ENCODE peak calls at places on chromosomes 3 and 15, in seven cellular contexts. X is fibroblast of lung, Y is hepatocyte, W is PC-9, L is uterus, I is Peyer's patch, M is small intestine. V is an unnamed sample. For H3K36me3, the result is how much of the 10 kb centered on the place peaks cover.

GRCh38 chr3:102069211-102069662 is 219.9 kb downstream of the NFKBIZ start:
- DNase-seq in M (no peak), W (no peak), X (peak), Y (peak), I (no peak), L (peak), V (peak)

GRCh38 chr15:57237282-57237642 is 139.0 kb upstream of the CGNL1 start:
- DNase-seq in L (no peak), Y (no peak), I (no peak), M (no peak), X (no peak), W (no peak), V (no peak)

GRCh38 chr3:173945081-173945652 is 547.6 kb downstream of the NLGN1 start:
- DNase-seq in I (no peak), W (no peak), X (no peak), Y (no peak), M (no peak), L (no peak), V (no peak)

GRCh38 chr3:4977001-4977888 is 2.0 kb upstream of the BHLHE40 start:
- DNase-seq in I (peak), L (peak), M (peak), X (peak), W (peak), Y (peak), V (peak)

GRCh38 chr3:69385723-69386483 is at the start of gene FRMD4B:
- DNase-seq in Y (peak), M (peak), X (peak), W (no peak), L (peak), I (peak), V (peak)

GRCh38 chr3:16548721-16549120 is 35.2 kb upstream of the RFTN1 start:
- DNase-seq in M (no peak), I (no peak), W (no peak), Y (no peak), L (no peak), X (peak), V (peak)

GRCh38 chr15:95150466-95150865 is 919.1 kb downstream of the MCTP2 start:
- DNase-seq in M (no peak), W (no peak), Y (no peak), L (no peak), X (no peak), I (no peak), V (no peak)

GRCh38 chr3:184228376-184229137 is 828 bp upstream of the VWA5B2 start:
- DNase-seq in Y (no peak), L (no peak), W (no peak), X (no peak), M (no peak), I (no peak), V (no peak)

GRCh38 chr3:117628896-117629295 is 919.3 kb downstream of the TUSC7 start:
- DNase-seq in Y (peak), M (peak), L (peak), X (peak), W (no peak), I (no peak), V (peak)

GRCh38 chr3:27507111-27507510 is 22.9 kb upstream of the SLC4A7 start:
- DNase-seq in I (no peak), Y (no peak), W (no peak), X (no peak), M (no peak), L (no peak), V (peak)

GRCh38 chr15:91104111-91104510 is 4.1 kb downstream of the SV2B start:
- DNase-seq in W (no peak), I (no peak), X (no peak), L (no peak), M (no peak), Y (no peak), V (no peak)

GRCh38 chr3:151210676-151211381 is 7.8 kb upstream of the GPR171 start:
- DNase-seq in M (peak), L (no peak), Y (peak), X (no peak), I (no peak), W (no peak), V (no peak)

GRCh38 chr15:101660005-101660404 is 7.8 kb upstream of the TM2D3 start:
- DNase-seq in L (no peak), Y (no peak), X (no peak), I (no peak), M (no peak), W (no peak), V (no peak)

GRCh38 chr3:189572249-189572648 is 58.9 kb upstream of the TP63 start:
- DNase-seq in Y (peak), M (peak), I (no peak), W (peak), L (no peak), X (peak), V (no peak)

GRCh38 chr15:98528056-98528725 is 120.1 kb upstream of the IGF1R start:
- DNase-seq in M (no peak), I (no peak), Y (no peak), W (no peak), X (no peak), L (no peak), V (no peak)

GRCh38 chr3:63232764-63233396 is 45.2 kb upstream of the SYNPR start:
- DNase-seq in Y (peak), I (no peak), L (no peak), M (no peak), W (no peak), X (peak), V (no peak)

GRCh38 chr15:34109775-34110663 is 8.1 kb downstream of the PGBD4 start:
- DNase-seq in Y (peak), I (no peak), X (peak), M (no peak), W (no peak), L (no peak), V (no peak)

GRCh38 chr3:38617137-38617536 is 32.4 kb downstream of the SCN5A start:
- DNase-seq in X (no peak), W (no peak), M (no peak), L (no peak), I (no peak), Y (no peak), V (no peak)

GRCh38 chr3:148739720-148740119 is 42.0 kb downstream of the AGTR1 start:
- DNase-seq in I (no peak), X (no peak), W (no peak), Y (no peak), L (no peak), M (no peak), V (no peak)

GRCh38 chr15:78382114-78382886 is 42.1 kb downstream of the CRABP1 start:
- DNase-seq in I (no peak), W (no peak), L (no peak), X (no peak), Y (no peak), M (no peak), V (no peak)

GRCh38 chr3:120357807-120358206 is 8.7 kb upstream of the LRRC58 start:
- DNase-seq in X (no peak), W (no peak), L (no peak), Y (no peak), I (no peak), M (no peak), V (no peak)

GRCh38 chr3:43013743-43014155 is 34.6 kb downstream of the GASK1A start:
- DNase-seq in M (no peak), L (no peak), I (no peak), X (no peak), Y (no peak), W (no peak), V (no peak)

GRCh38 chr3:11665331-11665730 is 21.6 kb upstream of the VGLL4 start:
- DNase-seq in L (no peak), I (no peak), W (no peak), X (no peak), Y (no peak), M (no peak), V (no peak)

GRCh38 chr3:58608648-58609047 is 31.5 kb upstream of the FAM107A start:
- DNase-seq in M (no peak), Y (no peak), W (peak), L (no peak), I (no peak), X (peak), V (no peak)

GRCh38 chr3:9175421-9175820 is 74.0 kb downstream of the SRGAP3 start:
- DNase-seq in M (no peak), Y (no peak), I (no peak), W (peak), X (peak), L (no peak), V (peak)

GRCh38 chr15:99438691-99439523 is 126.9 kb upstream of the MEF2A start:
- DNase-seq in Y (no peak), I (no peak), M (no peak), X (peak), L (no peak), W (no peak), V (peak)

GRCh38 chr3:133828576-133829309 is 23.1 kb downstream of the SRPRB start:
- DNase-seq in W (no peak), L (no peak), Y (no peak), M (no peak), X (no peak), I (no peak), V (peak)

GRCh38 chr3:125011941-125012340 is 43.9 kb downstream of the HEG1 start:
- DNase-seq in I (no peak), Y (no peak), M (no peak), W (no peak), X (peak), L (no peak), V (peak)

GRCh38 chr3:56986347-56986746 is 74.1 kb upstream of the SPATA12 start:
- DNase-seq in L (no peak), X (no peak), M (no peak), Y (no peak), W (no peak), I (no peak), V (no peak)

GRCh38 chr3:56988458-56988857 is 72.0 kb upstream of the SPATA12 start:
- DNase-seq in W (no peak), X (no peak), I (no peak), L (no peak), M (peak), Y (no peak), V (no peak)

GRCh38 chr3:56988874-56989433 is 71.5 kb upstream of the SPATA12 start:
- DNase-seq in W (no peak), I (peak), Y (peak), L (peak), X (peak), M (peak), V (peak)

GRCh38 chr3:56985460-56986327 is 74.8 kb upstream of the SPATA12 start:
- DNase-seq in X (peak), Y (no peak), W (no peak), I (no peak), M (no peak), L (no peak), V (no peak)

DNA sequence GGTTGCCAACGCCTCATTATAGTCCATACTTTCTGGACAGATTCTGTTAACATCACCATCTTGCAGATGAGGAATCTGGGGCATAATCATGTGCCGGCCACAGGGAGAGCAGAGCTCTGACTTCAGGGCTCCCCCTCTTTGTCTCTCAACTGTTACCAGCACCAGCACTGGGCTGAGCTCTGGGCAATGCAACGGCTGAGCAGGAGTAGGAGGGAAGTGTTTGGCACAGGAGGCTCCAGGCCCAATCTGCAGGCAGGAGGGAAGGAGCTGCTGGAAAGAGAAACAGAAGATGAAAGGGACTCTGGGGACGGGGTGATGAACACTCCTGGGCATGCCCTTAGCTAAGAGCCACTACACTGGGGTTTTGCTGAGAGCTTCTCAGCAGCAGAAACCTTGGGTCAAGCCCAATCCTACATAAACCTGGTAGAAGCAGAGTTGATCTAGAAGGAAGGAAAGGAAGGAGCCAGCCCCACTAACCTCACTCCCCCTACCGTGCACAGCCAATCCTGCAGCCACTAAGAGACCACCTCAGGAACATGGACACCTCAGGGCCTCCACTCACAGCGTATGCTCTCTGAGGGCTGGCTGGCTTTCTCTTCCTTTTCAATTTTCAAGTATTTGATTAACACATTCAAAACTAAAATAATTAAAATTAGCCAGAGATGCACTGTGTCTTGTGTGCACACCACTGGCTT is 73.1 kb upstream of the SPATA12 start:
- DNase-seq in X (no peak), M (no peak), L (no peak), W (no peak), Y (peak), I (no peak), V (no peak)
- H3K36me3 ChIP-seq in X (under half), M (under half), L (under half), W (under half), Y (under half), I (under half), V (under half)

GRCh38 chr3:186946756-186947375 is 16.5 kb downstream of the ST6GAL1 start:
- DNase-seq in I (no peak), W (no peak), L (no peak), X (no peak), M (no peak), Y (no peak), V (no peak)
- H3K36me3 ChIP-seq in I (under half), W (under half), L (under half), X (under half), M (under half), Y (under half), V (under half)

DNA sequence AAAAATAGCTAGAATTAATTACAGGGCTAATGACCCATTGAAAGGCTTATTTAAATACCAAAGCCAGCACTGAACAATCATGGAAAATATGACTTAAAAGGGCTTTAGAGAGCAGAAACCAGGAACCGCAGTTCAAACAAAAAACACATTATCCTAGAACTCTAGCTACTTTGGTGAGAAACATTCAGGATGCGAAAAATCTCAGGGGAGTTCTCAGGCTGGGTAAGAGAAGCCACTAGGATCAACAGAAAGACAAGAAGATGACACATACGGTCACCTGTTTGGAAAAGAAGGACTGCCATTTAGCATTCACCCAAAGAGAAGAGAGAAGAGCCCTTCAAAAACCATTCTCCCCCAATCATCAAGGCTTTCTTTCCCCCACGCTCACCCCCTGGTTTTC is 75.6 kb upstream of the ICE2 start:
- DNase-seq in I (no peak), X (no peak), Y (no peak), M (no peak), W (no peak), L (no peak), V (no peak)
- H3K36me3 ChIP-seq in I (under half), X (under half), Y (under half), M (under half), W (under half), L (under half), V (under half)

GRCh38 chr3:37474936-37475335 is 300.6 kb upstream of the LRRFIP2 start:
- DNase-seq in W (no peak), M (no peak), I (no peak), Y (peak), X (no peak), L (no peak), V (no peak)

GRCh38 chr3:37477713-37478487 is 303.5 kb upstream of the LRRFIP2 start:
- DNase-seq in Y (no peak), M (no peak), X (no peak), L (no peak), I (no peak), W (no peak), V (no peak)

GRCh38 chr3:37480003-37480402 is 305.6 kb upstream of the LRRFIP2 start:
- DNase-seq in I (no peak), W (no peak), Y (no peak), L (no peak), M (no peak), X (no peak), V (no peak)

GRCh38 chr3:37475435-37475834 is 301.1 kb upstream of the LRRFIP2 start:
- DNase-seq in Y (no peak), X (no peak), M (no peak), W (no peak), L (no peak), I (no peak), V (no peak)

GRCh38 chr3:37477275-37477674 is 302.9 kb upstream of the LRRFIP2 start:
- DNase-seq in Y (no peak), I (no peak), M (no peak), W (no peak), X (no peak), L (no peak), V (no peak)
- H3K36me3 ChIP-seq in Y (under half), I (under half), M (under half), W (under half), X (under half), L (under half), V (under half)

DNA sequence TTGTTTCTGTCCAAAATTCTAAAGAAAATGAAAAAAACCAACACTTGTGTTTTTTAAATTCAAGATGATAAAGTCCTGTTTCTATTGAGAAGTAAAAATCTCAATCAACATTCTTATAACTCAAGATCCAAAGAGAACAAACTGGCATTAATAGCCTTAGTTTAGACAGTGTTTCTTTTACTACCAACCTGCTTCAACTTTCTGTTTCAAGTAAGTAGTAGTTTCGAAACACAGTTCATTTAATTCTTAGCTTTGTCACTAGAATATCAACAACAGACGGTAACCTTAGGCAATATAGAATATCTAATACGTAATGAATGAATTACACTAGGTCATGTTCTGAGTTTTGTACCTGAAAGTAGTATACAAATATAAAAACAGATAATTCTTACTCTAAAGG is 23.7 kb downstream of the CIP2A start:
- DNase-seq in L (no peak), Y (no peak), W (no peak), M (no peak), X (no peak), I (no peak), V (no peak)
- H3K36me3 ChIP-seq in L (under half), Y (under half), W (under half), M (under half), X (under half), I (under half), V (under half)

GRCh38 chr3:62022312-62022711 is 351.0 kb downstream of the FEZF2 start:
- DNase-seq in M (no peak), Y (no peak), I (no peak), L (no peak), X (no peak), W (no peak), V (no peak)
- H3K36me3 ChIP-seq in M (under half), Y (under half), I (under half), L (under half), X (under half), W (under half), V (under half)

DNA sequence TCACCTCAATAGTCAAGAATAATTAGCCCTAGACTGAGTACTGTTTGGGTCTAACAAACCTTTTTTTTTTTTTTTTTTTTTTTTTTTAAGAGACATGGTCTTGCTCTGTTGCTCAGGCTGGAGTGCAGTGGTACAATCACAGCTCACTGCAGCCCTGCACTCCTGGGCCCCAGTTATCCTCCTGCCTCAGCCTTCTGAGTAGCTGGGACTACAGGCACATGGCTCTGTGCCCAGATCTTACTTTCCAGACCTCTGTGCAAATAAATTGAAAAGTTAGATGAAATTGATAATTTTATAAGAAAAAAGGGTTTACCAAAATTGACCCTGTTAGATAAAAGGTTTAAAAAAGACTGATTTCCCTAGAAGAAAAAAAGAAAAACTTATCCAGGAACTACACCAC is 79.0 kb downstream of the NR2E3 start:
- DNase-seq in L (no peak), X (no peak), M (no peak), W (no peak), I (no peak), Y (no peak), V (no peak)
- H3K36me3 ChIP-seq in L (under half), X (under half), M (under half), W (under half), I (under half), Y (under half), V (under half)

GRCh38 chr3:197690754-197691153 is 46.0 kb downstream of the RUBCN start:
- DNase-seq in X (no peak), W (no peak), Y (no peak), M (no peak), I (no peak), L (no peak), V (no peak)

GRCh38 chr3:197683191-197683590 is 53.5 kb downstream of the RUBCN start:
- DNase-seq in W (no peak), I (no peak), M (no peak), Y (no peak), L (no peak), X (no peak), V (peak)

GRCh38 chr3:197682713-197683112 is 54.0 kb downstream of the RUBCN start:
- DNase-seq in I (no peak), Y (no peak), M (no peak), L (no peak), X (no peak), W (no peak), V (peak)

GRCh38 chr3:197687570-197687969 is 49.1 kb downstream of the RUBCN start:
- DNase-seq in Y (no peak), W (no peak), X (no peak), I (no peak), L (no peak), M (no peak), V (no peak)

GRCh38 chr3:197686899-197687298 is 49.8 kb downstream of the RUBCN start:
- DNase-seq in Y (no peak), W (no peak), X (no peak), I (no peak), M (no peak), L (no peak), V (no peak)
- H3K36me3 ChIP-seq in Y (under half), W (under half), X (under half), I (under half), M (under half), L (under half), V (under half)